ENCODE peak calls at places on chromosomes 1 and 21, in six cellular contexts. One of them, this sample, is unnamed.
A peak's percentile ranks its signal among the peaks of the same experiment; 100 is the strongest.

GRCh38 chr1:45859221-45859620 is 55.8 kb downstream of the MAST2 start:
- DNase-seq in effector memory CD8-positive, alpha-beta T cell: no peak
- DNase-seq in myocyte: no peak
- DNase-seq in adrenal gland: no peak
- DNase-seq in neural crest cell: no peak
- DNase-seq in DMS53: no peak
- DNase-seq in this sample: no peak

GRCh38 chr1:39900662-39901485 is 843 bp downstream of the MYCL start:
- DNase-seq in effector memory CD8-positive, alpha-beta T cell: no peak
- DNase-seq in myocyte: peak; percentile 64
- DNase-seq in adrenal gland: no peak
- DNase-seq in neural crest cell: peak; percentile 27
- DNase-seq in DMS53: peak; percentile 70
- DNase-seq in this sample: no peak

GRCh38 chr21:45322231-45322959 is 34.7 kb upstream of the POFUT2 start:
- DNase-seq in effector memory CD8-positive, alpha-beta T cell: no peak
- DNase-seq in myocyte: no peak
- DNase-seq in adrenal gland: no peak
- DNase-seq in neural crest cell: no peak
- DNase-seq in DMS53: peak; percentile 9
- DNase-seq in this sample: no peak

GRCh38 chr1:209876091-209876800 is 48.5 kb downstream of the UTP25 start:
- DNase-seq in effector memory CD8-positive, alpha-beta T cell: no peak
- DNase-seq in myocyte: peak; percentile 68
- DNase-seq in adrenal gland: no peak
- DNase-seq in neural crest cell: no peak
- DNase-seq in DMS53: peak; percentile 53
- DNase-seq in this sample: no peak

GRCh38 chr1:51340380-51340779 is 10.0 kb upstream of the TTC39A start:
- DNase-seq in effector memory CD8-positive, alpha-beta T cell: no peak
- DNase-seq in myocyte: no peak
- DNase-seq in adrenal gland: no peak
- DNase-seq in neural crest cell: no peak
- DNase-seq in DMS53: no peak
- DNase-seq in this sample: no peak

GRCh38 chr1:239816090-239816812 is 275.4 kb upstream of the FMN2 start:
- DNase-seq in effector memory CD8-positive, alpha-beta T cell: no peak
- DNase-seq in myocyte: peak; percentile 82
- DNase-seq in adrenal gland: peak; percentile 77
- DNase-seq in neural crest cell: no peak
- DNase-seq in DMS53: no peak
- DNase-seq in this sample: peak; percentile 52

GRCh38 chr1:157596384-157596783 is 1.5 kb downstream of the FCRL4 start:
- DNase-seq in effector memory CD8-positive, alpha-beta T cell: no peak
- DNase-seq in myocyte: no peak
- DNase-seq in adrenal gland: no peak
- DNase-seq in neural crest cell: no peak
- DNase-seq in DMS53: no peak
- DNase-seq in this sample: no peak

GRCh38 chr1:164891615-164892014 is 332.6 kb downstream of the PBX1 start:
- DNase-seq in effector memory CD8-positive, alpha-beta T cell: no peak
- DNase-seq in myocyte: no peak
- DNase-seq in adrenal gland: no peak
- DNase-seq in neural crest cell: no peak
- DNase-seq in DMS53: peak; percentile 54
- DNase-seq in this sample: no peak

GRCh38 chr1:84836145-84836544 is 56.9 kb downstream of the LPAR3 start:
- DNase-seq in effector memory CD8-positive, alpha-beta T cell: no peak
- DNase-seq in myocyte: no peak
- DNase-seq in adrenal gland: no peak
- DNase-seq in neural crest cell: no peak
- DNase-seq in DMS53: peak; percentile 71
- DNase-seq in this sample: no peak

GRCh38 chr1:247401310-247402098 is 14.5 kb upstream of the NLRP3 start:
- DNase-seq in effector memory CD8-positive, alpha-beta T cell: no peak
- DNase-seq in myocyte: no peak
- DNase-seq in adrenal gland: no peak
- DNase-seq in neural crest cell: no peak
- DNase-seq in DMS53: peak; percentile 95
- DNase-seq in this sample: no peak

This sample was measured in non-pigmented ciliary epithelial cell.